ENCODE peak calls at places on chromosome 14, in four cellular contexts. L is heart right ventricle, D is HAP-1, N is IMR-90. S is an unnamed sample.
A peak's percentile ranks its signal among the peaks of the same experiment; 100 is the strongest.

GRCh38 chr14:31435276-31435675 is 14.9 kb upstream of the HEATR5A start:
- DNase-seq in L (no peak), D (no peak), N (peak; percentile 54), S (no peak)

GRCh38 chr14:72590577-72590976 is 303.3 kb downstream of the DPF3 start:
- DNase-seq in L (no peak), D (no peak), N (no peak), S (no peak)

GRCh38 chr14:71647086-71647784 is 285.0 kb upstream of the RGS6 start:
- DNase-seq in L (no peak), D (peak; percentile 82), N (no peak), S (no peak)

GRCh38 chr14:68667313-68667791 is 125.5 kb downstream of the ZFP36L1 start:
- DNase-seq in L (no peak), D (no peak), N (peak; percentile 64), S (no peak)

GRCh38 chr14:77302926-77303325 is 17.8 kb downstream of the POMT2 start:
- DNase-seq in L (no peak), D (no peak), N (peak; percentile 77), S (no peak)

GRCh38 chr14:79254069-79254775 is 957.1 kb downstream of the DIO2 start:
- DNase-seq in L (no peak), D (no peak), N (peak; percentile 66), S (no peak)

GRCh38 chr14:24430682-24431568 is 1.2 kb downstream of the KHNYN start:
- DNase-seq in L (no peak), D (no peak), N (peak; percentile 59), S (peak; percentile 57)

GRCh38 chr14:68666206-68666730 is 126.6 kb downstream of the ZFP36L1 start:
- DNase-seq in L (no peak), D (no peak), N (peak; percentile 43), S (no peak)

GRCh38 chr14:85463512-85463911 is 66.4 kb upstream of the FLRT2 start:
- DNase-seq in L (peak; percentile 16), D (no peak), N (no peak), S (no peak)

GRCh38 chr14:64685364-64686130 is 18.7 kb upstream of the PLEKHG3 start:
- DNase-seq in L (no peak), D (no peak), N (no peak), S (no peak)

GRCh38 chr14:20757963-20758362 is 10.2 kb upstream of the EDDM3B start:
- DNase-seq in L (peak; percentile 34), D (no peak), N (no peak), S (peak; percentile 15)

GRCh38 chr14:93675651-93676050 is 112.6 kb downstream of the PRIMA1 start:
- DNase-seq in L (no peak), D (no peak), N (no peak), S (no peak)

GRCh38 chr14:105854600-105855245 is 328.3 kb downstream of the TMEM121 start:
- DNase-seq in L (peak; percentile 2), D (no peak), N (no peak), S (no peak)

GRCh38 chr14:69481815-69482568 is 2.5 kb upstream of the PLEKHD1 start:
- DNase-seq in L (no peak), D (no peak), N (no peak), S (no peak)

GRCh38 chr14:78987006-78987405 is 816.8 kb downstream of the NRXN3 start:
- DNase-seq in L (no peak), D (no peak), N (no peak), S (no peak)

GRCh38 chr14:34457186-34457585 is 4.9 kb downstream of the SPTSSA start:
- DNase-seq in L (no peak), D (no peak), N (no peak), S (no peak)

GRCh38 chr14:64958201-64958600 is 13.9 kb downstream of the RAB15 start:
- DNase-seq in L (no peak), D (no peak), N (no peak), S (no peak)

GRCh38 chr14:100306256-100306505 is at the start of gene SLC25A29:
- DNase-seq in L (no peak), D (no peak), N (no peak), S (no peak)
- H3K4me1 ChIP-seq in L (peaks cover 61% of the 10 kb centered on the region), D (peaks cover 10% of the 10 kb centered on the region), N (peaks cover 15% of the 10 kb centered on the region), S (peaks cover 18% of the 10 kb centered on the region)

GRCh38 chr14:51548187-51548586 is 103.5 kb upstream of the FRMD6 start:
- DNase-seq in L (no peak), D (no peak), N (no peak), S (no peak)
- H3K4me1 ChIP-seq in L (peaks cover 7% of the 10 kb centered on the region), D (peaks cover 30% of the 10 kb centered on the region), N (peaks cover 22% of the 10 kb centered on the region), S (no peaks in the 10 kb centered on the region)

DNA sequence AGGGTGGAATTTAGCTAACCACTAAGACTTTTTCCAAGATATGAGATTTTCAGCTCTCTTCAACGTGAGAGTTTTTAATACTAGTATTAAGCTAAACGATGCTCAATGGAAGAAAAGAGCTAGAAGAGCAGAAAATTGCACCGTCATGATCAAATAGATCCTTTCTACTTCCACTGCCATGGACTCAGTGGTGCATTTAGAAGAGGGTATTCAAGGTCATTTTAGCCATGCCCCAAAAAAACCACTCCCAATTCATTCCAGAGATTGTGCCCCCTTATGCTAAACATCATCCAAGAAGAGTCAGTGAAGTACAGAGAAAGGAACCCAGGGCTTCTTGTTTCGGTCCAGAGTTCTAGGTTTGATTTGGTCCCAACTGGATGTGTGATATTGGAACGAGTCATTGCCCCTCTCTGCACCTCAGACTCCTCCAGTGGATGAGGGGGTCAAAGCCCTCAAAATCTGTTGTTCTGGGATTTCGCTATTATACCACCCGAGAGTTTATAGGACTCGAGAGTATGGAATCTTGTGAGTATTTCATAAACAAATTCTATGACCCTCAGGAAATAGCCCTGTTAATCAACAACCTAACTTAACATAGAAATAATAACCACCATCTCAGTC is 55.2 kb downstream of the DAD1 start:
- DNase-seq in L (no peak), D (no peak), N (no peak), S (no peak)
- H3K4me1 ChIP-seq in L (peaks cover 41% of the 10 kb centered on the region), D (no peaks in the 10 kb centered on the region), N (peaks cover 12% of the 10 kb centered on the region), S (peaks cover 97% of the 10 kb centered on the region)

DNA sequence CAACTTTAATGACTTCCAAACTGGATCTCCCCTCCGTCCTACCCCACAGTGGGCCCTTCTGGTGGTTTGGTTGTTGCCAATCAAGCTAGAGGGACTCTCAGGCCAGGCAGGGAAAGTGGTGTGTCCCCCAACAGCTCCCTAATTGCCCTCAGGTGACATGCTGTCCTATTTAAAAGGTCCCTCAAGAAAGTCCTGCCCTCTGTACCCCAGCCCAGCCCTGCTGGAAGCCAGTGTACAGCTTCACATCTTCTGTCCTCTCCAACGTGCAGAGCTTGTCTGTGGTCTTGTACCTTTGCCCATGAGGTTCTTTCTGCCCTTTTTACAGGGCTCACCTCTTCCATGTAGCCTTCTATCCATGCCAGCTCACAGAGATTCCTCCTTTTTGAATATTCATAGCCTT is 4.2 kb downstream of the RIN3 start:
- DNase-seq in L (no peak), D (no peak), N (no peak), S (no peak)
- H3K4me1 ChIP-seq in L (peaks cover 39% of the 10 kb centered on the region), D (peaks cover 4% of the 10 kb centered on the region), N (peaks cover 4% of the 10 kb centered on the region), S (peaks cover 74% of the 10 kb centered on the region)

GRCh38 chr14:55399912-55400311 is 11.7 kb downstream of the ATG14 start:
- DNase-seq in L (no peak), D (no peak), N (peak; percentile 44), S (no peak)
- H3K4me1 ChIP-seq in L (peaks cover 42% of the 10 kb centered on the region), D (no peaks in the 10 kb centered on the region), N (peaks cover 2% of the 10 kb centered on the region), S (peaks cover 3% of the 10 kb centered on the region)

GRCh38 chr14:102937331-102938175 is 15.1 kb downstream of the AMN start:
- DNase-seq in L (no peak), D (no peak), N (no peak), S (no peak)

GRCh38 chr14:102939820-102940561 is 17.5 kb downstream of the AMN start:
- DNase-seq in L (no peak), D (no peak), N (no peak), S (no peak)

GRCh38 chr14:102938191-102938590 is 15.7 kb downstream of the AMN start:
- DNase-seq in L (no peak), D (no peak), N (no peak), S (no peak)

GRCh38 chr14:102940729-102941362 is 18.4 kb downstream of the AMN start:
- DNase-seq in L (no peak), D (no peak), N (no peak), S (no peak)

GRCh38 chr14:102939329-102939728 is 16.9 kb downstream of the AMN start:
- DNase-seq in L (no peak), D (no peak), N (no peak), S (no peak)
- H3K4me1 ChIP-seq in L (no peaks in the 10 kb centered on the region), D (peaks cover 2% of the 10 kb centered on the region), N (no peaks in the 10 kb centered on the region), S (no peaks in the 10 kb centered on the region)

GRCh38 chr14:101129750-101130149 is 226.2 kb upstream of the RTL1 start:
- DNase-seq in L (no peak), D (no peak), N (no peak), S (no peak)

GRCh38 chr14:101132051-101132541 is 228.6 kb upstream of the RTL1 start:
- DNase-seq in L (no peak), D (no peak), N (no peak), S (no peak)

GRCh38 chr14:101132588-101132987 is 229.1 kb upstream of the RTL1 start:
- DNase-seq in L (no peak), D (no peak), N (no peak), S (no peak)

GRCh38 chr14:101131451-101131916 is 228.0 kb upstream of the RTL1 start:
- DNase-seq in L (no peak), D (no peak), N (no peak), S (peak; percentile 38)

GRCh38 chr14:101130861-101131260 is 227.3 kb upstream of the RTL1 start:
- DNase-seq in L (no peak), D (no peak), N (no peak), S (no peak)
- H3K4me1 ChIP-seq in L (no peaks in the 10 kb centered on the region), D (no peaks in the 10 kb centered on the region), N (no peaks in the 10 kb centered on the region), S (no peaks in the 10 kb centered on the region)

GRCh38 chr14:101167428-101167827 is 263.9 kb upstream of the RTL1 start:
- DNase-seq in L (no peak), D (no peak), N (no peak), S (no peak)
- H3K4me1 ChIP-seq in L (no peaks in the 10 kb centered on the region), D (no peaks in the 10 kb centered on the region), N (no peaks in the 10 kb centered on the region), S (no peaks in the 10 kb centered on the region)

S was measured in CD8-positive, alpha-beta T cell.